ENCODE peak calls at places on chromosome 22, in five cellular contexts. B, E, X, S and Q are unnamed samples. For H3K4me1, the result is how much of the 10 kb centered on the place peaks cover.

GRCh38 chr22:47188337-47189055 is 426.0 kb downstream of the TBC1D22A start:
- DNase-seq in B (no peak), E (no peak), X (no peak), S (no peak), Q (no peak)

GRCh38 chr22:40203568-40203967 is 25.8 kb downstream of the TNRC6B start:
- DNase-seq in B (no peak), E (no peak), X (no peak), S (no peak), Q (no peak)

GRCh38 chr22:20117656-20118571 is 888 bp upstream of the TRMT2A start:
- DNase-seq in B (no peak), E (peak), X (no peak), S (no peak), Q (peak)

GRCh38 chr22:20420157-20420842 is 17.3 kb downstream of the SCARF2 start:
- DNase-seq in B (no peak), E (no peak), X (no peak), S (no peak), Q (no peak)

GRCh38 chr22:44702479-44703219 is 645 bp downstream of the PRR5 start:
- DNase-seq in B (peak), E (peak), X (peak), S (no peak), Q (no peak)

GRCh38 chr22:38338772-38339379 is 21.6 kb upstream of the CSNK1E start:
- DNase-seq in B (no peak), E (no peak), X (no peak), S (no peak), Q (no peak)

GRCh38 chr22:38570841-38571364 is 920 bp upstream of the DMC1 start:
- DNase-seq in B (peak), E (peak), X (peak), S (no peak), Q (peak)

GRCh38 chr22:37259540-37260029 is 15.5 kb upstream of the RAC2 start:
- DNase-seq in B (no peak), E (no peak), X (no peak), S (no peak), Q (no peak)

GRCh38 chr22:40533712-40534378 is 102.7 kb downstream of the MRTFA start:
- DNase-seq in B (no peak), E (peak), X (no peak), S (no peak), Q (no peak)

GRCh38 chr22:19849800-19850481 is 4.7 kb downstream of the GNB1L start:
- DNase-seq in B (peak), E (no peak), X (no peak), S (no peak), Q (no peak)

GRCh38 chr22:47168441-47168840 is 406.0 kb downstream of the TBC1D22A start:
- DNase-seq in B (peak), E (no peak), X (no peak), S (no peak), Q (no peak)

GRCh38 chr22:29266564-29267461 is 968 bp downstream of the RHBDD3 start:
- DNase-seq in B (no peak), E (no peak), X (no peak), S (no peak), Q (no peak)

GRCh38 chr22:44782286-44782830 is 30.0 kb downstream of the ARHGAP8 start:
- DNase-seq in B (no peak), E (no peak), X (no peak), S (no peak), Q (no peak)

GRCh38 chr22:39181778-39182177 is 29.3 kb upstream of the CBX7 start:
- DNase-seq in B (no peak), E (no peak), X (no peak), S (no peak), Q (no peak)

GRCh38 chr22:39510529-39511149 is 8.5 kb downstream of the MIEF1 start:
- DNase-seq in B (no peak), E (no peak), X (no peak), S (no peak), Q (no peak)

GRCh38 chr22:19117111-19117512 is 5.1 kb downstream of the DGCR2 start:
- DNase-seq in B (no peak), E (no peak), X (no peak), S (no peak), Q (no peak)

GRCh38 chr22:19527321-19527721 is 3.1 kb upstream of the CLDN5 start:
- DNase-seq in B (no peak), E (no peak), X (no peak), S (no peak), Q (peak)

GRCh38 chr22:44158766-44159165 is 22.0 kb upstream of the PARVG start:
- DNase-seq in B (no peak), E (no peak), X (no peak), S (no peak), Q (no peak)

GRCh38 chr22:38205261-38206128 is 3.7 kb downstream of the MAFF start:
- DNase-seq in B (no peak), E (no peak), X (no peak), S (no peak), Q (peak)

GRCh38 chr22:33467718-33468117 is 409.5 kb upstream of the SYN3 start:
- DNase-seq in B (no peak), E (no peak), X (no peak), S (no peak), Q (no peak)

DNA sequence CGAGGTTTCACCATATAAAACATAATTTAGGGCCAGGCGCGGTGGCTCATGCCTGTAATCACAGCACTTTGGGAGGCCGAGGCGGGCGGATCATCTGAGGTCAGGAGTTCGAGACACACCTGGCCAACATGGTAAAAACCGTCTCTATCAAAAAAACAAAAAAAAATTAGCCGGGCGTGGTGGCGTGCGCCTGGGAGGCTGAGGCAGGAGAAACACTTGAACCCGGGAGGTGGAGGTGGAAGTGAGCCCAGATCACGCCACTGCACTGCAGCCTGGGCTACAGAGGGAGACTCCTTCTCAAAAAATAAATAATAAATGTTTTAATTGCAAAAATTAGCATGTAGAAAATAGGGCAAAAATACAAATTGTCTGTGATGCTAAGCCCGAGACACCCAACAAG is 993 bp upstream of the SFI1 start:
- DNase-seq in B (no peak), E (no peak), X (no peak), S (no peak), Q (no peak)
- H3K4me3 ChIP-seq in B (peak), E (peak), X (peak), S (no peak), Q (peak)

GRCh38 chr22:24436553-24436952 is 9.2 kb downstream of the ADORA2A start:
- DNase-seq in B (no peak), E (no peak), X (no peak), S (no peak), Q (no peak)

GRCh38 chr22:24433868-24434471 is 6.6 kb downstream of the ADORA2A start:
- DNase-seq in B (no peak), E (no peak), X (no peak), S (no peak), Q (no peak)

GRCh38 chr22:24435861-24436351 is 8.5 kb downstream of the ADORA2A start:
- DNase-seq in B (no peak), E (no peak), X (no peak), S (no peak), Q (no peak)

GRCh38 chr22:24434472-24435322 is 7.3 kb downstream of the ADORA2A start:
- DNase-seq in B (peak), E (peak), X (no peak), S (no peak), Q (peak)

GRCh38 chr22:24435323-24435645 is 7.9 kb downstream of the ADORA2A start:
- DNase-seq in B (no peak), E (no peak), X (no peak), S (no peak), Q (no peak)
- H3K4me1 ChIP-seq in B (half or more), E (half or more), X (under half), S (under half), Q (half or more)

GRCh38 chr22:30307026-30307574 is 17.8 kb upstream of the CASTOR1 start:
- DNase-seq in B (no peak), E (no peak), X (no peak), S (no peak), Q (no peak)

GRCh38 chr22:30306629-30307016 is 17.3 kb upstream of the CASTOR1 start:
- DNase-seq in B (no peak), E (no peak), X (no peak), S (no peak), Q (no peak)

GRCh38 chr22:30304495-30305244 is 15.4 kb upstream of the CASTOR1 start:
- DNase-seq in B (peak), E (no peak), X (no peak), S (no peak), Q (peak)

GRCh38 chr22:30305906-30306628 is 16.8 kb upstream of the CASTOR1 start:
- DNase-seq in B (no peak), E (no peak), X (no peak), S (no peak), Q (no peak)

DNA sequence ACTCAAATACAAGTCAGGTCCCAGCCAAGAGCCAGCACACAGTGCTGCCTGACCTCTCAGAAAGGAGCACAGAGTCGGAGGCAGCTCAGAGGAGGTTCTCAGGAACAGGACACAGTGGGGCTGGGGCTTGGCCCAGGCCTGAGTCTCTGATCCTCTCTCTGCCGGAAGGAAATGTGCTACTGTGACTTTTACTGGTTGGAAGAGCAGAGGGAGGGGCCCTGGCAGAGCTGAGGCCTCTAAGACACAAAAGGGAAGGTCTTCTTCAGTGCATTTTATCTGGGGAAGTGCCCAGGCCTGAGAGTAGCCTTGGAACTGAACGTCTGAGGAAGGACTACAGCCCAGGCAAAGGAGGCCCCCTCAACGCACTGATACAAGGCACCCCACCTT is 16.2 kb upstream of the CASTOR1 start:
- DNase-seq in B (peak), E (peak), X (no peak), S (no peak), Q (peak)
- H3K4me3 ChIP-seq in B (peak), E (peak), X (no peak), S (no peak), Q (no peak)

DNA sequence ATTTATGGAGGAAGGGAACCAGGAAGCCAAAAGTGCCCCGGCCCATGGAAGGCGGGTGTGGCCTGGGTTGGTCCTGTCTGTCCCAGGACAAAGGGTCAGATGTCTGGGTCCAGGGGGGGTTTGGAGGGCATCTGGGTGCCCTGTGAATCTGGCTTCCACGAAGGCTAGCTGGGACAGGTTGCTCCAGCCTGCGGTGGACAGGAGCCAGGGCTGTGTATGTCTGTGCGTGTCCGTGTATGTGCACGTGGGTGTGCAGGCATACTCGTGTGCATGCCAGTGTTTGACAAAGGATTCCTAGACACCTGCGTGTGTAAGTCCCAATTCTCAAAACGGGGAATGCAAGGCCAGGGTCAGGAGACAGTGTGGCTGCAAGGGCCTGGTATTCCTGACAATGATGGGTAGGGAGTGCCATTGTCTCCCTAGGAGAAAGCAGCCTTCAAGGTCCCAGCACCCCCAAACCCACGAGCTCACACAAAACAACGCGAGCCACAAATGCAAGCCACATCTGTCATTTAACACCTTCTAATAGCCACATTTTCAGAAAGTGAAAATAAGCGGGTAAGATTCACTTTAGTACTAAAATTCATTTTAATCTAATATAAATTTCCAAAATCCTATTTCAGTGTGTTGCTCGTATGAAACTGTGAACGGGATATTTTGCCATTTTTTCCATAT is 78.4 kb upstream of the WNT7B start:
- DNase-seq in B (peak), E (no peak), X (no peak), S (no peak), Q (no peak)
- H3K4me1 ChIP-seq in B (half or more), E (half or more), X (under half), S (under half), Q (half or more)

DNA sequence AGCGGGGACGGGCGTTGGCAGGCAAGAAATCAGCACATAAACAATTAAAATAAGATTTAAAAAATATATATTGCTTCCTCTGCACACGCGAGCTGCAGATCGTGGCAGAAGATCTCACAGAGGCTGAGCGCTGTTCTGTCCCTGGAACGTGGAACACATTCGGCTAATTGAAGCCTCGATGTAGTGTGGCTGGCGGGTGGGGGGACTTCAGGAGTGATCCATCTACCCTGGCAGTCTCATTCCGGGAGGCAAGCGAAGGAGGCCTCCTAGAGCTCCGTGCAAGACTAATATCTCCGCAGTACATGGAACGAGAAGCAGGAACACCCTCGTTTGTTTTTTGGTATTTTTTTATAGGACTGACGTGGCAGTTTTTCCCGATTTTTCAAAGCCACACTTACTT is 402.4 kb downstream of the MN1 start:
- DNase-seq in B (no peak), E (no peak), X (no peak), S (no peak), Q (no peak)
- H3K4me3 ChIP-seq in B (no peak), E (no peak), X (no peak), S (no peak), Q (no peak)

DNA sequence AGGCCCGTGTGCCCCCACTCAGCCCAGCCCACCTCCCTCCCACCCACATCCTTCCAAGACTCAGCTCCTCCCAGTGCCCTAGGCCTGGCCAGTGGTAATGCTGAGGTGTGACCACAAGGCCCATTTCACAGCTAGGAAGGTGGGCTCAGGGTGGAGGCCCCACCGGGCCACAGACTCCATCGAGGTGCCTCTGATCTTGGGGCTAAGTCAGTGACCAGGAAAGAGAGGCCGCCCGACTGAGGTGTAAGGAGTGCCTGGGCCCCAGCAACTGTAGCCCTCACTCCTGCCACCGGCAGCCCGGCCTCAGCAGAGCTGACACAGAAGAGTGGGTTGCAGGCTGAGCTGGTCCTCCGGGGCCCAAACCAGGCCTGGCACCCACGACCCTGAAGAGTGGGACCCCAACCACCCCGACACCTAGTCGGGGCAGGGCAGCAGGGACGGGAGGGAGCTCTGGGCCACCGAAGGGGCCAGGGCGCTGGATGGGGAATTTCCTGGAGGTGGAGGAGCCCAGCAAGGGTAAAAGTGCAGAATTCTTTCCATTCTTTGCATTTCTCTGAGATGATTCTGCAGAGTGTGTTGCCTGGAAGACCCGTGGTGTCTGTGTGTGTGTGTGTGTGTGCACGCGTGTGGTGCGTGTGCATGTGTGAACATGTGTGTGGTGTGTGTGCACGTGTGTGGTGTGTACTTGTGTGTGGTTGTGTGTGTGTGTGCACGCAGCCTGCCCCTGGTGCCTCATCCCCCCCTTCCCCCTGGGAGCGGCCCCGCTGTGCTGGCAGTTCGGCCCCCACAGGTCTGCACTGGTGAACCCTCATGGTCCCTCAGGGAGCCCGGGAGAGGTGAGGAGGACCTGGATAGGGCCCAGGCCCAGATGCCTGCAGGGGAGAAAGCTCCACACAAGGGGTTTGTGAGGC is 8.3 kb upstream of the PIM3 start:
- DNase-seq in B (no peak), E (no peak), X (no peak), S (no peak), Q (no peak)
- H3K4me1 ChIP-seq in B (half or more), E (under half), X (under half), S (under half), Q (under half)

GRCh38 chr22:23789121-23789520 is 2.4 kb downstream of the SMARCB1 start:
- DNase-seq in B (no peak), E (no peak), X (no peak), S (no peak), Q (no peak)
- H3K4me3 ChIP-seq in B (no peak), E (no peak), X (no peak), S (no peak), Q (no peak)

GRCh38 chr22:42719656-42720262 is 911 bp downstream of the A4GALT start:
- DNase-seq in B (no peak), E (no peak), X (no peak), S (no peak), Q (no peak)
- H3K4me1 ChIP-seq in B (under half), E (under half), X (under half), S (under half), Q (under half)

GRCh38 chr22:49106136-49106930 is 721.3 kb downstream of the BRD1 start:
- DNase-seq in B (no peak), E (no peak), X (no peak), S (no peak), Q (no peak)
- H3K4me3 ChIP-seq in B (no peak), E (no peak), X (no peak), S (no peak), Q (no peak)

DNA sequence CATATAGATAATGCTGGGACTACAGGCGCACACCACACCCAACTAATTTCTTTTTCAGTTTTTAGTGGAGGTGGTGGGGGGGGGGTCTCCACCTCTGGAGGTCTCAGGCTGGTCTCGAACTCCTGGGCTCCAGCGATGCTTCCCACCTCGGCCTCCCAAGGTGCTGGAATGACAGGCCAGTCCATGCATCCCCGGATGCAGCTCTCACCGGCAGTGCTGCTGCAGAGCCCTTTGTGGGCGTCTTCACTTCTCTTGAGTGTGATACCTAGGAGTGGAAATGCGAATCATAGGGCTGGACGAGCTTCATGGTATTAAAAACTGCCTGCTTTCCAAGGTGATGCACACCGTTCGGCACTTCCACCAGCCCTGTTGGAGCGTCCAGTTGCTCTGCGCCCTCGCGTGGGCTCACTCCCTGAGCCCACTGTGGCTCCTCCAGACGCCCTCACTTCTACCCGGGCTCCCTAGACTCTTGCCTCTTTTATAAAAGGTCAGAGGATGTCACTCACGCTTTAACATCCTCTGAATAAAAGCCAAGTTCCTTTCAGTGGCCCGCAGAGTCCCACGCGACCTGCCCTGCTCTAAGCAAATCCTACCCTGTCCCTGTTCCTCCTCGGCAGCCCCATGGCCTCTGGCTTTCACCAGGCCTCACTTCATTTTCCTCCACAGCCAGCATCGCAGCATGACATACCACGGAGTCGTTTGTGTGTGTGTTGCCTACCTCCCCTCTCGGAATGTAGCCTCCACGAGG is 833 bp upstream of the BID start:
- DNase-seq in B (no peak), E (no peak), X (no peak), S (no peak), Q (no peak)
- H3K4me1 ChIP-seq in B (under half), E (half or more), X (under half), S (under half), Q (under half)